ENCODE peak calls at places on chromosomes 12 and 14, in eight cellular contexts. U is astrocyte of the spinal cord, X is progenitor cell of endocrine pancreas, K is D721Med, H is HFF-Myc, Y is GM06990, L is heart right ventricle, I is psoas muscle. T is an unnamed sample.

GRCh38 chr14:49612671-49613070 is 7.8 kb downstream of the RPL36AL start:
- DNase-seq in U (no peak), X (no peak), K (no peak), H (no peak), Y (no peak), L (no peak), I (no peak), T (no peak)

GRCh38 chr12:54984602-54985376 is at the start of gene TESPA1:
- DNase-seq in U (no peak), X (no peak), K (no peak), H (no peak), Y (peak), L (peak), I (peak), T (peak)

GRCh38 chr12:122106891-122107660 is 28.5 kb downstream of the MLXIP start:
- DNase-seq in U (peak), X (no peak), K (no peak), H (no peak), Y (no peak), L (peak), I (no peak), T (no peak)

GRCh38 chr12:54222609-54223008 is 33.8 kb upstream of the SMUG1 start:
- DNase-seq in U (peak), X (no peak), K (no peak), H (peak), Y (no peak), L (no peak), I (no peak), T (no peak)

GRCh38 chr12:65643595-65644386 is 180.5 kb upstream of the HMGA2 start:
- DNase-seq in U (no peak), X (no peak), K (no peak), H (no peak), Y (no peak), L (no peak), I (no peak), T (no peak)

GRCh38 chr12:12726543-12727093 is 9.4 kb downstream of the CDKN1B start:
- DNase-seq in U (peak), X (no peak), K (no peak), H (no peak), Y (no peak), L (no peak), I (no peak), T (no peak)

GRCh38 chr12:60333461-60333860 is 737.6 kb downstream of the SLC16A7 start:
- DNase-seq in U (peak), X (no peak), K (no peak), H (no peak), Y (no peak), L (no peak), I (no peak), T (no peak)

GRCh38 chr12:25241171-25242020 is 9.3 kb downstream of the KRAS start:
- DNase-seq in U (peak), X (no peak), K (no peak), H (no peak), Y (no peak), L (no peak), I (no peak), T (peak)

GRCh38 chr14:31492759-31493498 is 5.1 kb upstream of the GPR33 start:
- DNase-seq in U (no peak), X (no peak), K (no peak), H (no peak), Y (no peak), L (no peak), I (no peak), T (no peak)

GRCh38 chr12:45200497-45201043 is 15.3 kb upstream of the ANO6 start:
- DNase-seq in U (no peak), X (no peak), K (no peak), H (no peak), Y (no peak), L (no peak), I (no peak), T (no peak)

GRCh38 chr14:103633391-103633790 is 4.4 kb downstream of the KLC1 start:
- DNase-seq in U (no peak), X (no peak), K (no peak), H (no peak), Y (no peak), L (no peak), I (no peak), T (no peak)

GRCh38 chr12:51806896-51807295 is 41.6 kb downstream of the FIGNL2 start:
- DNase-seq in U (no peak), X (no peak), K (no peak), H (no peak), Y (no peak), L (no peak), I (no peak), T (no peak)
- TF ChIP-seq CTCF in U (no peak), X (no peak), K (no peak), H (no peak), Y (no peak), L (no peak), I (no peak), T (no peak)

DNA sequence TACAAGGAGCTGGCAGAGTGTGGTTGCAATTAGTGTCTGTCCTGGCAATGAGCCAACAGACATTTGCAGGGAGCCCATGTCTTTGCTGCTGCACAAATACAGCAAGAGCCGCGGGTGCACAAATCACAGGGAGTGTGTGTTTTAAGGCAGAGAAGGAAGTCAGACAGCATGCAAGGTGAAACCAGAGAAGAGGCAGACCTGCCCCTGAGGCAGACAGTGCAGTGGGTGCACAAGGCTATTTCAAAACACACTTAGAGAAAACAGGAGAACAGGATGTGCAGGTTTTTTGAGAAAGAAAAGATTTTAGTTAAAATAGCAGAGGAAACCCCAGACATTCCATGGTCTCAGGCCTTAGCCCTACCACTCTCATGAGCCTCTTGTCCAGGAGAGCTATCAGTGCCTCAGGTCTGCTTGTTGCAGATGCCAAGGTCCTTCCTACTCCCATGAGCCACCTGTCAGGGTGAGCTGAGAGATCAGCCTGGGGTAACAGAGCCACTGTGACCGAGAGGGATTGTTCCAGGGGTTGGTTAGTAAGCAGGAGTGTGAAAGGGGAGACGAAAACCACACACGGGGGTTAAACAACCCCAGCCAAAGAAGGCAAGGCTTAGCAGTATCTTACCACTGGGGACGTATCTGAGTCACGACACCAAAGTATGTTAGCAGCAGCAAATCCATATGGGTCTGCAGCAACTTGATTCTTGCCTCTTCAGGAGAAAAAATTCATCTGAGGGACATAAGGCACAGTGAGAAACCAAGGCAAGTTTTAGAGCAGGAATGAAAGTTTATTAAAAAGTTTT is 78.1 kb downstream of the C14orf132 start:
- DNase-seq in U (no peak), X (no peak), K (no peak), H (no peak), Y (no peak), L (no peak), I (no peak), T (no peak)
- TF ChIP-seq CTCF in U (no peak), X (no peak), K (no peak), H (no peak), Y (no peak), L (no peak), I (no peak), T (no peak)

DNA sequence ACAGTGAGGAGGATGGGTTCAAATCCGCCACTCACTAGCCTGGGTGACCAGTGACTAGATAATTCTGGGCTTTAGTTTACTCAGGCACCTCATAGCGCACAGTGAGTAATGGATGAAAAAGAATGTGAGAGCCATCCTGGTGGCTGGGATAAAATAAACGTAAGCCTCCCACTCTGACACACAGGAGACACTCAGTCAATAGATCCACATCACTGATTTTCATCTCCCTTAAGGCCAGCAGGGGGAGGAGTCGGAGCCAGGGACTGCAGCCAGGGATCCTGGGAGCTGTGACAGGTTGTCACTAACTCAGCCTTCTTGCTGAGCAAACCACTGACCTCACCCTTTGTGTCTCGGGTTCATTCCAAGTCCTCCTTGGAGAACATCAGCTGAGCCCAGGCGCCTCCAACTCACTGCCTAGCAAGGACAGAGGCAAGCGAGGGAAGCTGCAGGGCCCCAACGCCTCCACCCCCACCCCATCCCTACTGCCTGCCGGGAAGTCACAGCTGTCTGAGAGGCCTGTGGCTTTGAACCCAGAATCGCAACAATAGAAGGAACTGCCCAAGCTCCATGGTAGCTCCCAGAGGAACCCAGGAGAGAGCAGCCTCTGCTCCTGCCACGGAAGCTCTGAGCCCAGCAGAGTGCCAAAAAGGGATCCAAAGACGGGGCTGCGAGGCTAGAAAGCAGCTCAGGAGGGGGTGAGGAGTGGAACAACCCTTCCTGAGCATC is 30.7 kb downstream of the PXN start:
- DNase-seq in U (peak), X (no peak), K (no peak), H (peak), Y (no peak), L (peak), I (peak), T (no peak)
- TF ChIP-seq CTCF in U (peak), X (peak), K (peak), H (peak), Y (peak), L (peak), I (peak), T (peak)

GRCh38 chr12:116161588-116161987 is 115.9 kb downstream of the MED13L start:
- DNase-seq in U (no peak), X (no peak), K (no peak), H (no peak), Y (no peak), L (no peak), I (no peak), T (no peak)
- TF ChIP-seq CTCF in U (no peak), X (no peak), K (no peak), H (no peak), Y (no peak), L (no peak), I (no peak), T (no peak)

GRCh38 chr12:99390707-99391106 is 256.8 kb upstream of the GARIN6 start:
- DNase-seq in U (no peak), X (no peak), K (no peak), H (no peak), Y (no peak), L (no peak), I (no peak), T (peak)
- TF ChIP-seq CTCF in U (peak), X (peak), K (peak), H (no peak), Y (peak), L (no peak), I (no peak), T (peak)

GRCh38 chr14:79270361-79270760 is 940.9 kb downstream of the DIO2 start:
- DNase-seq in U (no peak), X (no peak), K (no peak), H (no peak), Y (no peak), L (no peak), I (no peak), T (no peak)
- TF ChIP-seq CTCF in U (no peak), X (no peak), K (no peak), H (no peak), Y (no peak), L (no peak), I (no peak), T (no peak)

T was measured in GM10248.